ENCODE peak calls at places on chromosomes 4 and X, in seven cellular contexts. S is iris pigment epithelial cell, C is AG04449, M is lung, O is tibial artery, D is K562, B is NCI-H146. P is an unnamed sample.

GRCh38 chr4:38192516-38192915 is 232.3 kb downstream of the PTTG2 start:
- DNase-seq in O (no peak), S (no peak), C (no peak), B (no peak), D (no peak), M (no peak), P (no peak)

GRCh38 chr4:147096667-147097604 is 151.3 kb upstream of the TTC29 start:
- DNase-seq in O (no peak), S (peak), B (no peak), C (no peak), D (peak), M (no peak), P (no peak)

GRCh38 chrX:125940985-125941384 is 225.1 kb downstream of the DCAF12L2 start:
- DNase-seq in C (no peak), M (no peak), S (no peak), D (no peak), O (no peak), B (no peak), P (no peak)

GRCh38 chr4:85127653-85128052 is 161.2 kb upstream of the WDFY3 start:
- DNase-seq in M (no peak), S (peak), C (no peak), B (peak), O (no peak), D (peak), P (no peak)

GRCh38 chr4:41196633-41197332 is 17.6 kb downstream of the APBB2 start:
- DNase-seq in M (no peak), C (no peak), D (no peak), B (no peak), S (no peak), O (no peak), P (no peak)

GRCh38 chr4:66372706-66373105 is 702.4 kb upstream of the EPHA5 start:
- DNase-seq in C (no peak), M (no peak), D (no peak), B (no peak), S (no peak), O (no peak), P (no peak)

GRCh38 chr4:8353158-8353495 is 83.6 kb downstream of the HTRA3 start:
- DNase-seq in O (peak), B (no peak), M (no peak), S (no peak), C (no peak), D (no peak), P (no peak)

GRCh38 chr4:186557061-186557460 is 1.7 kb upstream of the MTNR1A start:
- DNase-seq in S (no peak), M (no peak), O (no peak), B (no peak), D (no peak), C (no peak), P (no peak)

GRCh38 chrX:106862972-106863688 is 40.0 kb downstream of the RIPPLY1 start:
- DNase-seq in S (peak), M (peak), B (peak), D (peak), C (no peak), O (no peak), P (no peak)

GRCh38 chr4:87128006-87128705 is 92.3 kb downstream of the KLHL8 start:
- DNase-seq in D (no peak), C (no peak), O (no peak), S (peak), M (no peak), B (no peak), P (no peak)

GRCh38 chr4:31088600-31089230 is 368.5 kb downstream of the PCDH7 start:
- DNase-seq in B (peak), D (peak), M (no peak), S (peak), O (no peak), C (no peak), P (no peak)

GRCh38 chrX:33001107-33001506 is 210.2 kb downstream of the DMD start:
- DNase-seq in B (no peak), S (no peak), O (no peak), M (no peak), C (no peak), D (no peak), P (no peak)

GRCh38 chr4:115580901-115581300 is 467.5 kb upstream of the NDST4 start:
- DNase-seq in O (no peak), B (no peak), D (no peak), C (no peak), M (no peak), S (no peak), P (no peak)

GRCh38 chrX:12798601-12799000 is 7.4 kb downstream of the PRPS2 start:
- DNase-seq in O (no peak), M (no peak), D (no peak), S (peak), C (no peak), B (no peak), P (no peak)

GRCh38 chr4:139770361-139770760 is 104.7 kb downstream of the MGST2 start:
- DNase-seq in M (no peak), O (peak), S (no peak), D (no peak), B (no peak), C (no peak), P (no peak)

GRCh38 chr4:166657261-166657660 is 577.0 kb downstream of the SPOCK3 start:
- DNase-seq in O (no peak), D (no peak), B (no peak), M (no peak), C (peak), S (peak), P (no peak)

GRCh38 chr4:118340109-118340508 is 12.7 kb downstream of the PRSS12 start:
- DNase-seq in M (no peak), O (no peak), D (no peak), C (no peak), S (no peak), B (no peak), P (no peak)

GRCh38 chr4:159444668-159445067 is 341.8 kb downstream of the RAPGEF2 start:
- DNase-seq in M (no peak), C (no peak), D (peak), S (peak), B (no peak), O (no peak), P (no peak)

P was measured in left lobe of liver.